ENCODE peak calls at places on chromosome 12, in seven cellular contexts. T is KBM-7; D is occipital lobe; X is WTC11; Q is CD4-positive, alpha-beta T cell; C is AG08396; I is A549. H is an unnamed sample.

GRCh38 chr12:32988982-32989381 is 92.4 kb upstream of the PKP2 start:
- DNase-seq in T (no peak), D (no peak), X (no peak), Q (no peak), C (no peak), I (no peak), H (no peak)

GRCh38 chr12:66187016-66187415 is 2.0 kb upstream of the IRAK3 start:
- DNase-seq in T (no peak), D (no peak), X (no peak), Q (no peak), C (no peak), I (no peak), H (no peak)

GRCh38 chr12:32486158-32486557 is 86.8 kb downstream of the FGD4 start:
- DNase-seq in T (no peak), D (no peak), X (no peak), Q (no peak), C (no peak), I (no peak), H (no peak)

GRCh38 chr12:13436696-13437391 is 240.3 kb downstream of the EMP1 start:
- DNase-seq in T (peak; percentile 4), D (no peak), X (no peak), Q (no peak), C (no peak), I (peak; percentile 40), H (peak; percentile 17)

GRCh38 chr12:25124493-25124892 is 70.5 kb downstream of the DNAI7 start:
- DNase-seq in T (no peak), D (no peak), X (no peak), Q (no peak), C (no peak), I (no peak), H (no peak)

GRCh38 chr12:56040963-56041578 is 647 bp upstream of the RPS26 start:
- DNase-seq in T (no peak), D (no peak), X (peak; percentile 29), Q (no peak), C (no peak), I (no peak), H (no peak)

GRCh38 chr12:112900298-112901145 is 6.2 kb upstream of the OAS1 start:
- DNase-seq in T (peak; percentile 73), D (no peak), X (peak; percentile 41), Q (no peak), C (peak; percentile 23), I (peak; percentile 79), H (peak; percentile 27)

GRCh38 chr12:1212529-1212928 is 221.5 kb downstream of the ERC1 start:
- DNase-seq in T (no peak), D (no peak), X (peak; percentile 36), Q (no peak), C (no peak), I (no peak), H (no peak)

GRCh38 chr12:120259418-120260202 is 5.9 kb downstream of the PXN start:
- DNase-seq in T (no peak), D (no peak), X (no peak), Q (no peak), C (no peak), I (no peak), H (no peak)

GRCh38 chr12:89875225-89875624 is 166.6 kb upstream of the ATP2B1 start:
- DNase-seq in T (no peak), D (no peak), X (no peak), Q (no peak), C (peak; percentile 60), I (no peak), H (no peak)

GRCh38 chr12:70052931-70053497 is 190.2 kb upstream of the CNOT2 start:
- DNase-seq in T (peak; percentile 9), D (no peak), X (no peak), Q (no peak), C (peak; percentile 21), I (peak; percentile 81), H (peak; percentile 51)

GRCh38 chr12:88451254-88451653 is 129.0 kb downstream of the KITLG start:
- DNase-seq in T (no peak), D (no peak), X (no peak), Q (no peak), C (no peak), I (no peak), H (no peak)

GRCh38 chr12:52132754-52133161 is 53.3 kb downstream of the SMIM41 start:
- DNase-seq in T (no peak), D (no peak), X (no peak), Q (no peak), C (no peak), I (no peak), H (peak; percentile 76)

GRCh38 chr12:54300732-54301427 is at the start of gene NFE2:
- DNase-seq in T (peak; percentile 92), D (no peak), X (peak; percentile 86), Q (peak; percentile 18), C (peak; percentile 69), I (peak; percentile 66), H (peak; percentile 66)

GRCh38 chr12:117533687-117534086 is 172.3 kb upstream of the NOS1 start:
- DNase-seq in T (no peak), D (no peak), X (no peak), Q (no peak), C (no peak), I (no peak), H (no peak)

GRCh38 chr12:4997939-4998338 is 45.7 kb upstream of the KCNA5 start:
- DNase-seq in T (no peak), D (peak; percentile 75), X (no peak), Q (no peak), C (peak; percentile 78), I (peak; percentile 26), H (peak; percentile 94)

GRCh38 chr12:19070341-19070740 is 59.2 kb upstream of the PLEKHA5 start:
- DNase-seq in T (no peak), D (no peak), X (no peak), Q (no peak), C (no peak), I (no peak), H (no peak)

GRCh38 chr12:4293942-4294505 is 20.5 kb downstream of the CCND2 start:
- DNase-seq in T (no peak), D (no peak), X (peak; percentile 8), Q (no peak), C (no peak), I (no peak), H (no peak)

GRCh38 chr12:72191761-72192160 is 80.4 kb upstream of the TRHDE start:
- DNase-seq in T (no peak), D (no peak), X (no peak), Q (no peak), C (no peak), I (no peak), H (no peak)

GRCh38 chr12:34350092-34351041 is 328.1 kb downstream of the ALG10 start:
- DNase-seq in T (no peak), D (no peak), X (no peak), Q (no peak), C (no peak), I (peak; percentile 44), H (no peak)

GRCh38 chr12:79725987-79726386 is 35.2 kb upstream of the PAWR start:
- DNase-seq in T (no peak), D (no peak), X (no peak), Q (no peak), C (peak; percentile 39), I (no peak), H (no peak)

GRCh38 chr12:116717466-116718457 is 20.1 kb downstream of the SPRING1 start:
- DNase-seq in T (no peak), D (peak; percentile 29), X (no peak), Q (no peak), C (peak; percentile 59), I (no peak), H (no peak)

GRCh38 chr12:109550310-109550680 is 23.0 kb downstream of the MMAB start:
- DNase-seq in T (no peak), D (no peak), X (no peak), Q (no peak), C (no peak), I (no peak), H (no peak)

GRCh38 chr12:132422057-132423043 is 67.6 kb upstream of the FBRSL1 start:
- DNase-seq in T (no peak), D (no peak), X (peak; percentile 54), Q (no peak), C (no peak), I (no peak), H (no peak)

GRCh38 chr12:11834104-11834812 is 184.8 kb downstream of the ETV6 start:
- DNase-seq in T (no peak), D (no peak), X (no peak), Q (no peak), C (no peak), I (no peak), H (no peak)

GRCh38 chr12:109258607-109259544 is 50.2 kb downstream of the FOXN4 start:
- DNase-seq in T (no peak), D (no peak), X (no peak), Q (no peak), C (no peak), I (no peak), H (no peak)

GRCh38 chr12:105198961-105199360 is 37.0 kb downstream of the APPL2 start:
- DNase-seq in T (no peak), D (no peak), X (no peak), Q (no peak), C (no peak), I (no peak), H (no peak)

GRCh38 chr12:72133497-72134055 is 138.6 kb upstream of the TRHDE start:
- DNase-seq in T (no peak), D (peak; percentile 41), X (no peak), Q (no peak), C (no peak), I (no peak), H (no peak)

GRCh38 chr12:8018666-8019581 is 13.6 kb upstream of the FOXJ2 start:
- DNase-seq in T (peak; percentile 89), D (no peak), X (peak; percentile 93), Q (no peak), C (no peak), I (no peak), H (no peak)

GRCh38 chr12:34297790-34298164 is 275.5 kb downstream of the ALG10 start:
- DNase-seq in T (no peak), D (no peak), X (no peak), Q (no peak), C (no peak), I (no peak), H (no peak)

GRCh38 chr12:39123580-39123979 is 218.2 kb upstream of the CPNE8 start:
- DNase-seq in T (no peak), D (no peak), X (no peak), Q (no peak), C (no peak), I (no peak), H (no peak)

GRCh38 chr12:128940974-128941373 is 87.7 kb downstream of the GLT1D1 start:
- DNase-seq in T (no peak), D (no peak), X (no peak), Q (no peak), C (no peak), I (peak; percentile 16), H (no peak)

GRCh38 chr12:65867428-65867827 is 43.1 kb downstream of the HMGA2 start:
- DNase-seq in T (no peak), D (no peak), X (no peak), Q (no peak), C (peak; percentile 30), I (no peak), H (peak; percentile 65)

GRCh38 chr12:105319691-105320209 is 10.7 kb upstream of the C12orf75 start:
- DNase-seq in T (no peak), D (no peak), X (no peak), Q (no peak), C (no peak), I (peak; percentile 46), H (no peak)

GRCh38 chr12:71870409-71870808 is 30.9 kb downstream of the TBC1D15 start:
- DNase-seq in T (no peak), D (no peak), X (no peak), Q (no peak), C (no peak), I (no peak), H (no peak)

GRCh38 chr12:52630104-52630500 is 11.7 kb upstream of the KRT73 start:
- DNase-seq in T (no peak), D (no peak), X (no peak), Q (no peak), C (no peak), I (no peak), H (no peak)

GRCh38 chr12:120872487-120872886 is 31.7 kb downstream of the SPPL3 start:
- DNase-seq in T (no peak), D (no peak), X (no peak), Q (no peak), C (no peak), I (no peak), H (no peak)

GRCh38 chr12:14773685-14774073 is 29.6 kb downstream of the WBP11 start:
- DNase-seq in T (no peak), D (no peak), X (peak; percentile 47), Q (no peak), C (no peak), I (no peak), H (no peak)